ENCODE peak calls at places on chromosomes 6 and 20, in five cellular contexts. I is left ventricle myocardium inferior; Y is activated T-cell treated with anti-CD3 and anti-CD28 coated beads, Interleukin-2, amount 50 U/mL, for 48 hours; F is T-helper 2 cell; X is stimulated activated CD4-positive, alpha-beta T cell treated with anti-CD3 and anti-CD28 coated beads, TNF-alpha, amount 100 ng/mL, for 24 hours. V is an unnamed sample.

GRCh38 chr6:134980846-134981245 is 30.9 kb upstream of the ALDH8A1 start:
- DNase-seq in F (peak; percentile 88), I (no peak), X (no peak), Y (no peak), V (no peak)

GRCh38 chr20:58604410-58604881 is 46.6 kb upstream of the STX16 start:
- DNase-seq in F (no peak), Y (no peak), X (no peak), I (no peak), V (no peak)

GRCh38 chr20:20614391-20614790 is 98.1 kb downstream of the RALGAPA2 start:
- DNase-seq in I (no peak), X (no peak), Y (no peak), F (no peak), V (no peak)

GRCh38 chr6:109800771-109801170 is 109.7 kb downstream of the FIG4 start:
- DNase-seq in X (no peak), Y (no peak), I (no peak), F (no peak), V (no peak)

GRCh38 chr6:26199057-26199772 is 112.0 kb downstream of the HFE start:
- DNase-seq in F (peak; percentile 95), X (peak; percentile 71), Y (peak; percentile 87), I (peak; percentile 58), V (peak; percentile 92)

GRCh38 chr6:138691595-138692057 is 81.9 kb upstream of the CCDC28A start:
- DNase-seq in F (no peak), Y (no peak), I (no peak), X (no peak), V (no peak)

GRCh38 chr6:19869464-19869863 is 32.3 kb downstream of the ID4 start:
- DNase-seq in Y (no peak), I (no peak), F (no peak), X (no peak), V (no peak)

GRCh38 chr6:121437861-121438651 is 2.6 kb downstream of the GJA1 start:
- DNase-seq in I (peak; percentile 28), F (no peak), Y (no peak), X (no peak), V (no peak)

GRCh38 chr6:21612067-21612745 is 18.7 kb downstream of the SOX4 start:
- DNase-seq in X (no peak), F (no peak), I (no peak), Y (no peak), V (no peak)

GRCh38 chr6:122476131-122476530 is 4.5 kb upstream of the SERINC1 start:
- DNase-seq in I (no peak), X (no peak), F (peak; percentile 6), Y (no peak), V (no peak)

GRCh38 chr6:18752278-18753057 is 365.3 kb downstream of the RNF144B start:
- DNase-seq in Y (no peak), I (no peak), F (no peak), X (no peak), V (no peak)

GRCh38 chr6:50128420-50129005 is 78.8 kb upstream of the DEFB112 start:
- DNase-seq in F (peak; percentile 3), I (no peak), Y (no peak), X (no peak), V (no peak)

GRCh38 chr20:46108435-46108841 is 9.7 kb upstream of the CD40 start:
- DNase-seq in X (no peak), I (no peak), F (no peak), Y (no peak), V (no peak)

GRCh38 chr20:49615401-49616153 is 47.6 kb upstream of the PTGIS start:
- DNase-seq in F (no peak), X (no peak), I (peak; percentile 82), Y (no peak), V (no peak)

GRCh38 chr6:41676406-41676805 is 38.1 kb downstream of the MDFI start:
- DNase-seq in F (no peak), X (no peak), Y (no peak), I (no peak), V (no peak)

GRCh38 chr20:61959301-61959700 is 106.4 kb downstream of the TAF4 start:
- DNase-seq in F (no peak), Y (peak; percentile 13), I (no peak), X (no peak), V (no peak)

GRCh38 chr20:24149881-24150307 is 161.3 kb upstream of the GGTLC1 start:
- DNase-seq in Y (peak; percentile 24), X (no peak), F (no peak), I (peak; percentile 51), V (no peak)

GRCh38 chr20:36439040-36439730 is 102.1 kb upstream of the MYL9 start:
- DNase-seq in Y (peak; percentile 82), I (peak; percentile 58), F (peak; percentile 39), X (peak; percentile 63), V (no peak)

GRCh38 chr20:35661013-35661412 is 3.7 kb downstream of the CPNE1 start:
- DNase-seq in X (no peak), F (peak; percentile 22), I (no peak), Y (no peak), V (no peak)

GRCh38 chr20:10857362-10858070 is 183.7 kb upstream of the JAG1 start:
- DNase-seq in Y (no peak), I (no peak), F (no peak), X (no peak), V (no peak)

GRCh38 chr6:21005816-21006553 is 471.7 kb downstream of the CDKAL1 start:
- DNase-seq in Y (no peak), I (no peak), X (no peak), F (no peak), V (peak; percentile 33)

GRCh38 chr20:24977797-24978196 is 14.8 kb downstream of the APMAP start:
- DNase-seq in I (no peak), Y (no peak), F (no peak), X (no peak), V (no peak)

GRCh38 chr6:152669894-152670293 is 27.8 kb upstream of the MYCT1 start:
- DNase-seq in Y (no peak), F (no peak), X (no peak), I (no peak), V (no peak)

GRCh38 chr6:118843685-118844390 is 50.1 kb upstream of the ASF1A start:
- DNase-seq in F (peak; percentile 93), Y (no peak), I (no peak), X (no peak), V (no peak)

GRCh38 chr6:33604941-33605854 is 15.9 kb upstream of the ITPR3 start:
- DNase-seq in F (no peak), I (no peak), Y (no peak), X (no peak), V (no peak)

GRCh38 chr20:63036266-63036665 is 29.5 kb upstream of the BHLHE23 start:
- DNase-seq in X (no peak), Y (no peak), F (no peak), I (peak; percentile 8), V (no peak)

GRCh38 chr6:116492331-116493067 is 18.9 kb upstream of the CALHM5 start:
- DNase-seq in F (no peak), Y (no peak), I (no peak), X (no peak), V (no peak)

GRCh38 chr6:91485047-91485446 is 898.2 kb upstream of the MAP3K7 start:
- DNase-seq in X (no peak), Y (no peak), I (no peak), F (no peak), V (no peak)

GRCh38 chr6:144264270-144265060 is 20.7 kb upstream of the UTRN start:
- DNase-seq in X (no peak), Y (no peak), I (no peak), F (no peak), V (peak; percentile 82)

GRCh38 chr6:3795836-3796395 is 44.4 kb upstream of the PXDC1 start:
- DNase-seq in I (no peak), F (no peak), Y (no peak), X (no peak), V (no peak)

GRCh38 chr6:47078991-47079390 is 36.9 kb upstream of the ADGRF1 start:
- DNase-seq in I (no peak), F (no peak), Y (no peak), X (no peak), V (no peak)

GRCh38 chr6:144999127-144999526 is 714.0 kb downstream of the UTRN start:
- DNase-seq in X (no peak), Y (no peak), I (no peak), F (no peak), V (no peak)

GRCh38 chr6:31037692-31038091 is 27.4 kb downstream of the MUC22 start:
- DNase-seq in I (no peak), Y (no peak), F (no peak), X (no peak), V (peak; percentile 39)

GRCh38 chr6:72140795-72141194 is 254.4 kb downstream of the RIMS1 start:
- DNase-seq in I (no peak), F (no peak), Y (no peak), X (no peak), V (no peak)

GRCh38 chr20:63873477-63873971 is 8.5 kb downstream of the TPD52L2 start:
- DNase-seq in X (peak; percentile 55), Y (peak; percentile 64), I (no peak), F (peak; percentile 76), V (no peak)

GRCh38 chr6:39964094-39964493 is 29.8 kb upstream of the MOCS1 start:
- DNase-seq in I (no peak), Y (no peak), F (no peak), X (no peak), V (no peak)

GRCh38 chr20:59997886-59998285 is 39.7 kb downstream of the CDH26 start:
- DNase-seq in I (no peak), F (no peak), X (no peak), Y (no peak), V (no peak)

GRCh38 chr6:150693404-150693803 is 93.7 kb downstream of the PLEKHG1 start:
- DNase-seq in Y (no peak), F (no peak), X (no peak), I (no peak), V (no peak)

GRCh38 chr20:51346686-51347485 is 195.6 kb downstream of the NFATC2 start:
- DNase-seq in X (no peak), Y (no peak), I (no peak), F (no peak), V (no peak)